ENCODE peak calls at places on chromosomes 16 and 17, in four cellular contexts. One of them, this sample, is unnamed.
A peak's percentile ranks its signal among the peaks of the same experiment; 100 is the strongest.

GRCh38 chr17:66968916-66969315 is 4.4 kb downstream of the CACNG4 start:
- DNase-seq in GM12892: no peak
- DNase-seq in tibial nerve: no peak
- DNase-seq in lower leg skin: no peak
- DNase-seq in this sample: no peak

GRCh38 chr17:76232342-76232741 is 8.0 kb downstream of the RNF157 start:
- DNase-seq in lower leg skin: no peak
- DNase-seq in GM12892: no peak
- DNase-seq in tibial nerve: no peak
- DNase-seq in this sample: no peak

GRCh38 chr17:13462161-13462560 is 139.6 kb downstream of the HS3ST3A1 start:
- DNase-seq in GM12892: no peak
- DNase-seq in lower leg skin: no peak
- DNase-seq in tibial nerve: no peak
- DNase-seq in this sample: no peak

GRCh38 chr17:74252272-74252671 is 21.8 kb upstream of the DNAI2 start:
- DNase-seq in GM12892: no peak
- DNase-seq in tibial nerve: no peak
- DNase-seq in lower leg skin: no peak
- DNase-seq in this sample: no peak

GRCh38 chr17:1423456-1424135 is 23.6 kb upstream of the YWHAE start:
- DNase-seq in GM12892: no peak
- DNase-seq in tibial nerve: no peak
- DNase-seq in lower leg skin: no peak
- DNase-seq in this sample: no peak

GRCh38 chr17:44065668-44066203 is 735 bp downstream of the LSM12 start:
- DNase-seq in lower leg skin: no peak
- DNase-seq in GM12892: no peak
- DNase-seq in tibial nerve: no peak
- DNase-seq in this sample: no peak

GRCh38 chr17:21089145-21089544 is 37.6 kb upstream of the DHRS7B start:
- DNase-seq in GM12892: no peak
- DNase-seq in tibial nerve: no peak
- DNase-seq in lower leg skin: no peak
- DNase-seq in this sample: no peak

GRCh38 chr17:50558955-50559614 is 1.4 kb upstream of the CACNA1G start:
- DNase-seq in tibial nerve: no peak
- DNase-seq in GM12892: no peak
- DNase-seq in lower leg skin: no peak
- DNase-seq in this sample: no peak

GRCh38 chr16:27529962-27530361 is 19.8 kb downstream of the GTF3C1 start:
- DNase-seq in lower leg skin: no peak
- DNase-seq in tibial nerve: no peak
- DNase-seq in GM12892: no peak
- DNase-seq in this sample: peak; percentile 25

GRCh38 chr16:62050793-62051192 is 14.6 kb upstream of the CDH8 start:
- DNase-seq in lower leg skin: no peak
- DNase-seq in GM12892: no peak
- DNase-seq in tibial nerve: no peak
- DNase-seq in this sample: no peak

GRCh38 chr16:63157818-63158217 is 1121.6 kb upstream of the CDH8 start:
- DNase-seq in tibial nerve: no peak
- DNase-seq in lower leg skin: no peak
- DNase-seq in GM12892: no peak
- DNase-seq in this sample: no peak

GRCh38 chr17:78400581-78401240 is 22.3 kb downstream of the PGS1 start:
- DNase-seq in GM12892: no peak
- DNase-seq in lower leg skin: no peak
- DNase-seq in tibial nerve: no peak
- DNase-seq in this sample: no peak

GRCh38 chr16:66728804-66729203 is 22.6 kb downstream of the DYNC1LI2 start:
- DNase-seq in tibial nerve: no peak
- DNase-seq in lower leg skin: no peak
- DNase-seq in GM12892: no peak
- DNase-seq in this sample: no peak

GRCh38 chr17:29148790-29149430 is 31.3 kb downstream of the MYO18A start:
- DNase-seq in tibial nerve: peak; percentile 88
- DNase-seq in lower leg skin: peak; percentile 91
- DNase-seq in GM12892: peak; percentile 91
- DNase-seq in this sample: peak; percentile 99

GRCh38 chr17:74779948-74780400 is 3.8 kb upstream of the NAT9 start:
- DNase-seq in tibial nerve: peak; percentile 55
- DNase-seq in lower leg skin: peak; percentile 59
- DNase-seq in GM12892: peak; percentile 46
- DNase-seq in this sample: peak; percentile 92

GRCh38 chr17:15185625-15185991 is 79.5 kb downstream of the PMP22 start:
- DNase-seq in tibial nerve: peak; percentile 58
- DNase-seq in GM12892: no peak
- DNase-seq in lower leg skin: peak; percentile 64
- DNase-seq in this sample: no peak

GRCh38 chr17:3961564-3962047 is 2.6 kb downstream of the ATP2A3 start:
- DNase-seq in GM12892: no peak
- DNase-seq in lower leg skin: no peak
- DNase-seq in tibial nerve: no peak
- DNase-seq in this sample: peak; percentile 93

GRCh38 chr17:43570518-43570928 is 24.4 kb upstream of the ETV4 start:
- DNase-seq in tibial nerve: no peak
- DNase-seq in lower leg skin: no peak
- DNase-seq in GM12892: no peak
- DNase-seq in this sample: no peak

GRCh38 chr16:7378024-7378695 is 45.5 kb downstream of the RBFOX1 start:
- DNase-seq in lower leg skin: no peak
- DNase-seq in GM12892: no peak
- DNase-seq in tibial nerve: no peak
- DNase-seq in this sample: no peak

GRCh38 chr17:50329716-50330115 is 16.2 kb upstream of the XYLT2 start:
- DNase-seq in GM12892: no peak
- DNase-seq in tibial nerve: no peak
- DNase-seq in lower leg skin: no peak
- DNase-seq in this sample: no peak

GRCh38 chr17:27318228-27318627 is 24.3 kb downstream of the WSB1 start:
- DNase-seq in GM12892: no peak
- DNase-seq in tibial nerve: no peak
- DNase-seq in lower leg skin: no peak
- DNase-seq in this sample: no peak

GRCh38 chr17:1462164-1463112 is 6.4 kb upstream of the CRK start:
- DNase-seq in lower leg skin: no peak
- DNase-seq in GM12892: no peak
- DNase-seq in tibial nerve: no peak
- DNase-seq in this sample: no peak

GRCh38 chr16:58035356-58036170 is 10.0 kb downstream of the MMP15 start:
- DNase-seq in GM12892: no peak
- DNase-seq in tibial nerve: no peak
- DNase-seq in lower leg skin: no peak
- DNase-seq in this sample: no peak

GRCh38 chr16:58418601-58419000 is 26.3 kb downstream of the GINS3 start:
- DNase-seq in lower leg skin: no peak
- DNase-seq in tibial nerve: no peak
- DNase-seq in GM12892: no peak
- DNase-seq in this sample: no peak

GRCh38 chr17:40659909-40660308 is 5.1 kb downstream of the KRT222 start:
- DNase-seq in tibial nerve: no peak
- DNase-seq in GM12892: no peak
- DNase-seq in lower leg skin: no peak
- DNase-seq in this sample: no peak

GRCh38 chr16:31875112-31875803 is 1.7 kb downstream of the ZNF267 start:
- DNase-seq in tibial nerve: no peak
- DNase-seq in lower leg skin: no peak
- DNase-seq in GM12892: no peak
- DNase-seq in this sample: no peak

GRCh38 chr16:19691161-19691850 is 26.7 kb downstream of the KNOP1 start:
- DNase-seq in lower leg skin: peak; percentile 35
- DNase-seq in tibial nerve: peak; percentile 24
- DNase-seq in GM12892: no peak
- DNase-seq in this sample: peak; percentile 84

GRCh38 chr17:61448042-61448441 is 4.2 kb upstream of the TBX4 start:
- DNase-seq in lower leg skin: no peak
- DNase-seq in GM12892: no peak
- DNase-seq in tibial nerve: no peak
- DNase-seq in this sample: no peak

GRCh38 chr17:27396941-27397340 is 59.3 kb upstream of the KSR1 start:
- DNase-seq in tibial nerve: no peak
- DNase-seq in lower leg skin: no peak
- DNase-seq in GM12892: no peak
- DNase-seq in this sample: no peak

GRCh38 chr17:78651551-78651950 is 74.4 kb upstream of the DNAH17 start:
- DNase-seq in lower leg skin: no peak
- DNase-seq in GM12892: no peak
- DNase-seq in tibial nerve: no peak
- DNase-seq in this sample: no peak

GRCh38 chr16:2149630-2150417 is 1.4 kb downstream of the RAB26 start:
- DNase-seq in GM12892: no peak
- DNase-seq in lower leg skin: no peak
- DNase-seq in tibial nerve: no peak
- DNase-seq in this sample: peak; percentile 69

GRCh38 chr16:53285236-53285635 is 149.0 kb upstream of the RBL2 start:
- DNase-seq in GM12892: no peak
- DNase-seq in lower leg skin: no peak
- DNase-seq in tibial nerve: no peak
- DNase-seq in this sample: no peak

GRCh38 chr17:31877911-31878702 is 19.1 kb upstream of the COPRS start:
- DNase-seq in GM12892: no peak
- DNase-seq in tibial nerve: no peak
- DNase-seq in lower leg skin: no peak
- DNase-seq in this sample: no peak

GRCh38 chr17:68356949-68357455 is 65.7 kb downstream of the ARSG start:
- DNase-seq in tibial nerve: no peak
- DNase-seq in GM12892: no peak
- DNase-seq in lower leg skin: no peak
- DNase-seq in this sample: no peak

GRCh38 chr17:44119798-44120197 is 3.6 kb downstream of the HDAC5 start:
- DNase-seq in lower leg skin: no peak
- DNase-seq in tibial nerve: no peak
- DNase-seq in GM12892: no peak
- DNase-seq in this sample: no peak

GRCh38 chr16:88617268-88618031 is 20.9 kb upstream of the IL17C start:
- DNase-seq in lower leg skin: no peak
- DNase-seq in GM12892: no peak
- DNase-seq in tibial nerve: no peak
- DNase-seq in this sample: no peak

GRCh38 chr17:40556884-40557414 is 8.3 kb downstream of the CCR7 start:
- DNase-seq in tibial nerve: no peak
- DNase-seq in lower leg skin: no peak
- DNase-seq in GM12892: no peak
- DNase-seq in this sample: peak; percentile 81

GRCh38 chr16:78770353-78771091 is 671.1 kb downstream of the WWOX start:
- DNase-seq in lower leg skin: peak; percentile 68
- DNase-seq in GM12892: peak; percentile 51
- DNase-seq in tibial nerve: peak; percentile 70
- DNase-seq in this sample: peak; percentile 95

GRCh38 chr16:9138731-9139501 is 47.5 kb downstream of the HAPSTR1 start:
- DNase-seq in lower leg skin: peak; percentile 32
- DNase-seq in GM12892: no peak
- DNase-seq in tibial nerve: peak; percentile 51
- DNase-seq in this sample: peak; percentile 92
- TF ChIP-seq POLR2A in lower leg skin: no peak
- TF ChIP-seq POLR2A in GM12892: no peak
- TF ChIP-seq POLR2A in tibial nerve: no peak
- TF ChIP-seq POLR2A in this sample: no peak

GRCh38 chr16:10252155-10252554 is 69.9 kb upstream of the GRIN2A start:
- DNase-seq in tibial nerve: no peak
- DNase-seq in lower leg skin: no peak
- DNase-seq in GM12892: no peak
- DNase-seq in this sample: peak; percentile 64

GRCh38 chr16:10256855-10257641 is 74.8 kb upstream of the GRIN2A start:
- DNase-seq in GM12892: peak; percentile 61
- DNase-seq in lower leg skin: no peak
- DNase-seq in tibial nerve: peak; percentile 6
- DNase-seq in this sample: peak; percentile 81

GRCh38 chr16:10261077-10261476 is 78.8 kb upstream of the GRIN2A start:
- DNase-seq in lower leg skin: no peak
- DNase-seq in GM12892: no peak
- DNase-seq in tibial nerve: no peak
- DNase-seq in this sample: no peak

GRCh38 chr16:10253344-10253855 is 71.2 kb upstream of the GRIN2A start:
- DNase-seq in tibial nerve: no peak
- DNase-seq in GM12892: no peak
- DNase-seq in lower leg skin: no peak
- DNase-seq in this sample: peak; percentile 3

DNA sequence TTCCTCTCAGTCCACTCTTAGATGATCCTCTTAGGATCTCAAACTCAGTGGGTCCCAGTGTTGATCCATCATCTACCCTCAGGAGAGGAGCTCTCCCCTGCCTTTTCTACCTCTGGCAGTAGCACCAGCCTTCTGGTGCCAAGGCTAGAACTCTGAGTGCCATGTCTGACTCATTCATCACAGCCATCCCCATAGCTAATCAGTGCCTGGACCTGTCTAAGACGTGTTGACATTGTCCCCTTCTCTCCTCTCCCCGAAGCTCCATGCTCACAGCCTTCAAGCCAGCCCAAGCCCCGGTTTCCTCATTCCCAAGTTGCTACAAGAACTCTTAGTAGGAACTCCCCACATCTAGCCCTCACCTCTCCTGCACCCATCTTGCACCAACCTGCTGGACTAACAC is 73.5 kb upstream of the GRIN2A start:
- DNase-seq in GM12892: no peak
- DNase-seq in tibial nerve: no peak
- DNase-seq in lower leg skin: no peak
- DNase-seq in this sample: no peak
- TF ChIP-seq POLR2A in GM12892: no peak
- TF ChIP-seq POLR2A in tibial nerve: no peak
- TF ChIP-seq POLR2A in lower leg skin: no peak
- TF ChIP-seq POLR2A in this sample: no peak

GRCh38 chr16:89738072-89738377 is 16.7 kb downstream of the ZNF276 start:
- DNase-seq in tibial nerve: no peak
- DNase-seq in lower leg skin: no peak
- DNase-seq in GM12892: no peak
- DNase-seq in this sample: no peak
- TF ChIP-seq POLR2A in tibial nerve: no peak
- TF ChIP-seq POLR2A in lower leg skin: no peak
- TF ChIP-seq POLR2A in GM12892: peak; percentile 21
- TF ChIP-seq POLR2A in this sample: no peak

GRCh38 chr17:2713881-2714280 is 2.3 kb upstream of the CLUH start:
- DNase-seq in tibial nerve: no peak
- DNase-seq in lower leg skin: no peak
- DNase-seq in GM12892: no peak
- DNase-seq in this sample: no peak

GRCh38 chr17:2710804-2711607 is 558 bp downstream of the CLUH start:
- DNase-seq in lower leg skin: no peak
- DNase-seq in GM12892: no peak
- DNase-seq in tibial nerve: no peak
- DNase-seq in this sample: no peak

GRCh38 chr17:2710075-2710803 is 1.3 kb downstream of the CLUH start:
- DNase-seq in lower leg skin: no peak
- DNase-seq in tibial nerve: no peak
- DNase-seq in GM12892: no peak
- DNase-seq in this sample: no peak

GRCh38 chr17:2712300-2713043 is 908 bp upstream of the CLUH start:
- DNase-seq in tibial nerve: no peak
- DNase-seq in GM12892: no peak
- DNase-seq in lower leg skin: no peak
- DNase-seq in this sample: no peak

GRCh38 chr17:2711608-2712299 is at the start of gene CLUH:
- DNase-seq in tibial nerve: peak; percentile 91
- DNase-seq in lower leg skin: peak; percentile 96
- DNase-seq in GM12892: peak; percentile 98
- DNase-seq in this sample: peak; percentile 99
- TF ChIP-seq POLR2A in tibial nerve: peak; percentile 64
- TF ChIP-seq POLR2A in lower leg skin: no peak
- TF ChIP-seq POLR2A in GM12892: peak; percentile 78
- TF ChIP-seq POLR2A in this sample: peak; percentile 63